ENCODE peak calls at places on chromosome 1, in ten cellular contexts. T, S, Y, E, B, W, K, H, U and A are unnamed samples.

GRCh38 chr1:109283748-109284600 is 1.0 kb upstream of the PSRC1 start:
- DNase-seq in Y (no peak), B (no peak), W (no peak), U (no peak), S (no peak), K (no peak), H (no peak), T (no peak), E (no peak), A (no peak)

GRCh38 chr1:58576727-58577675 is at the start of gene TACSTD2:
- DNase-seq in W (peak), K (peak), T (no peak), S (no peak), B (peak), E (no peak), U (no peak), Y (peak), H (no peak), A (no peak)

GRCh38 chr1:233082778-233083550 is 132.6 kb downstream of the NTPCR start:
- DNase-seq in K (no peak), U (no peak), T (no peak), B (no peak), E (no peak), Y (no peak), H (no peak), S (no peak), W (no peak), A (no peak)

GRCh38 chr1:109640285-109640865 is 15.5 kb upstream of the GSTM4 start:
- DNase-seq in S (no peak), E (peak), Y (peak), T (no peak), U (peak), H (peak), B (peak), W (peak), K (peak), A (peak)

GRCh38 chr1:97034651-97035050 is 313.1 kb downstream of the PTBP2 start:
- DNase-seq in T (no peak), E (no peak), H (no peak), S (no peak), B (no peak), K (no peak), Y (no peak), U (no peak), W (no peak), A (no peak)

GRCh38 chr1:200540281-200540680 is 80.3 kb downstream of the KIF14 start:
- DNase-seq in Y (no peak), U (no peak), W (no peak), K (no peak), T (no peak), H (no peak), S (no peak), E (no peak), B (no peak), A (no peak)

GRCh38 chr1:206782448-206782847 is 10.2 kb upstream of the IL10 start:
- DNase-seq in B (no peak), S (no peak), W (no peak), U (no peak), E (no peak), Y (no peak), T (no peak), H (no peak), K (no peak), A (no peak)

GRCh38 chr1:62362061-62362951 is 43.1 kb upstream of the KANK4 start:
- DNase-seq in S (no peak), Y (no peak), U (no peak), H (no peak), B (no peak), E (no peak), W (peak), K (no peak), T (no peak), A (no peak)

GRCh38 chr1:204841798-204842197 is 28.9 kb upstream of the NFASC start:
- DNase-seq in B (no peak), W (no peak), U (no peak), E (no peak), T (no peak), H (no peak), K (no peak), S (no peak), Y (no peak), A (no peak)

GRCh38 chr1:92538413-92539061 is 51.8 kb upstream of the GFI1 start:
- DNase-seq in B (no peak), U (no peak), T (no peak), W (no peak), K (no peak), E (no peak), Y (no peak), H (no peak), S (no peak), A (no peak)

GRCh38 chr1:23619299-23620188 is 60.2 kb upstream of the ID3 start:
- DNase-seq in U (peak), H (no peak), W (peak), T (no peak), E (no peak), B (peak), K (no peak), S (no peak), Y (peak), A (no peak)

GRCh38 chr1:182404764-182405163 is 4.3 kb upstream of the TEDDM1 start:
- DNase-seq in W (no peak), H (no peak), E (no peak), S (no peak), T (no peak), K (no peak), U (no peak), Y (no peak), B (no peak), A (no peak)

GRCh38 chr1:170309389-170310013 is 163.7 kb downstream of the NTMT2 start:
- DNase-seq in K (peak), H (no peak), T (peak), W (no peak), U (no peak), B (peak), E (no peak), Y (no peak), S (peak), A (peak)

GRCh38 chr1:211328084-211328694 is 1.6 kb downstream of the TRAF5 start:
- DNase-seq in Y (no peak), H (no peak), B (no peak), T (no peak), W (no peak), S (no peak), E (no peak), K (no peak), U (no peak), A (no peak)
- H3K4me3 ChIP-seq in Y (no peak), H (no peak), B (no peak), T (peak), W (peak), S (peak), E (peak), K (no peak), U (peak), A (no peak)

GRCh38 chr1:68293609-68294353 is 61.5 kb upstream of the WLS start:
- DNase-seq in E (no peak), Y (no peak), K (peak), T (no peak), H (no peak), W (no peak), S (no peak), B (peak), U (no peak), A (peak)

GRCh38 chr1:68291763-68292384 is 59.6 kb upstream of the WLS start:
- DNase-seq in H (no peak), S (no peak), T (no peak), U (no peak), K (peak), E (no peak), Y (no peak), W (no peak), B (peak), A (peak)

GRCh38 chr1:68293122-68293521 is 60.8 kb upstream of the WLS start:
- DNase-seq in K (peak), S (no peak), B (peak), Y (no peak), U (no peak), H (no peak), W (no peak), T (no peak), E (no peak), A (no peak)

DNA sequence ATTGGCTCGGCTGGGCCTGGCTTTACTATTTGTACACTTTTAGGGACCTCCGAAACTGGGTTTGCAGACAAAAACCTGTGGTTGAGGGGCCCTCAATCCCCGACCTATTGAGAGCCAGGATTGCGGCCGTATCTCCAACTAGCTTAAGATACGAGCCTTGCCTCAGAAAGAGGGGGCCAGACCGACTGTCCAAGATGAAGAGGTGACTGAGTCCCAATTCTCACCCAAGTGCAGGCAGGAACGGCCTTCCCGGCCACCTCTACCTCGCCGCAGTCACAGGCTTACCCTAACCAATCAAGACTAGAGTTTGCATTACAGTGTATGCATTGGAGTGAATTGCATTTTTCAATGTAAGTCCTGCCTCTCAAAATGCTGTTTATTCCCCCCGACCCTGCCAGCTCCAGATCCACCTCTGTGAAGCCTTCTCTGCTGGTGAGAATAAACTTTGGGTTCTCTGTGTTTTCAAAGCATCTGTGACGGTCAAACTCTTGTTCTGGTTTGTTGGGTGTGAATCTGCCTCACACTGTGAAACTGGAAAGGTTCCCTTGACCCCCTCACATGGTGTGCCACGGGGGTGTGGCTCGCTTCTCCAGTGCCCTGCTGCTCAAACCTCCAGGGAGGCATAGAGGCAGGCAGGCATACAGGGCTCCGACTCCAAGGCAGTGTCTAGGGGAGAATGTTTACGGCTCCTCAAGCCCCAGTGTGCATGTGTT is 62.2 kb upstream of the WLS start:
- DNase-seq in B (no peak), H (no peak), W (no peak), K (no peak), S (no peak), T (no peak), Y (no peak), U (no peak), E (no peak), A (no peak)
- TF ChIP-seq CTCF in B (no peak), H (no peak), W (no peak), K (no peak), S (no peak), T (no peak), Y (no peak), U (no peak), E (no peak), A (no peak)

GRCh38 chr1:228547464-228547792 is 60.2 kb downstream of the RNF187 start:
- DNase-seq in W (no peak), U (no peak), H (no peak), Y (no peak), T (no peak), B (no peak), K (no peak), S (no peak), E (no peak), A (no peak)
- H3K4me3 ChIP-seq in W (no peak), U (no peak), H (no peak), Y (no peak), T (no peak), B (no peak), K (no peak), S (no peak), E (no peak), A (no peak)

GRCh38 chr1:99648107-99648506 is 2.2 kb downstream of the PALMD start:
- DNase-seq in E (no peak), U (no peak), Y (no peak), K (peak), T (no peak), S (no peak), B (no peak), W (no peak), H (peak), A (no peak)
- TF ChIP-seq CTCF in E (peak), U (no peak), Y (no peak), K (no peak), T (no peak), S (no peak), B (no peak), W (no peak), H (peak), A (peak)

GRCh38 chr1:78015148-78015547 is 10.4 kb downstream of the DNAJB4 start:
- DNase-seq in H (no peak), U (no peak), Y (no peak), S (no peak), E (no peak), B (no peak), K (no peak), T (no peak), W (no peak), A (no peak)
- H3K4me3 ChIP-seq in H (no peak), U (no peak), Y (no peak), S (no peak), E (no peak), B (no peak), K (no peak), T (no peak), W (no peak), A (no peak)